ENCODE peak calls at places on chromosomes 16 and 17, in seven cellular contexts. N is activated naive CD4-positive, alpha-beta T cell treated with anti-CD3 and anti-CD28 coated beads for 36 hours; X is OCI-M1; W is ascending aorta; V is activated CD4-positive, CD25-positive, alpha-beta regulatory T cell; C is mucosa of gallbladder; F is activated gamma-delta T cell treated with Interleukin-2 at 50 U/mL for 16 hours. O is an unnamed sample.

GRCh38 chr17:75763613-75764416 is 1.2 kb downstream of the GALK1 start:
- DNase-seq in N (no peak), X (no peak), W (no peak), V (no peak), C (no peak), F (no peak), O (no peak)

GRCh38 chr17:70327723-70328122 is 158.4 kb downstream of the KCNJ2 start:
- DNase-seq in N (no peak), X (no peak), W (no peak), V (no peak), C (no peak), F (no peak), O (no peak)

GRCh38 chr17:30832438-30832790 is 648 bp downstream of the ATAD5 start:
- DNase-seq in N (no peak), X (peak), W (no peak), V (no peak), C (no peak), F (no peak), O (no peak)

GRCh38 chr17:6919158-6919557 is 76.7 kb upstream of the ALOX12 start:
- DNase-seq in N (no peak), X (no peak), W (no peak), V (no peak), C (no peak), F (no peak), O (no peak)

GRCh38 chr16:11180489-11180888 is 75.5 kb downstream of the SOCS1 start:
- DNase-seq in N (no peak), X (no peak), W (no peak), V (no peak), C (no peak), F (no peak), O (no peak)

GRCh38 chr17:66667491-66668030 is 167.4 kb upstream of the CACNG5 start:
- DNase-seq in N (peak), X (no peak), W (no peak), V (peak), C (no peak), F (peak), O (no peak)

GRCh38 chr17:29237476-29238132 is 9.1 kb upstream of the CRYBA1 start:
- DNase-seq in N (no peak), X (peak), W (no peak), V (no peak), C (no peak), F (no peak), O (peak)

GRCh38 chr16:578870-579405 is 9.2 kb downstream of the PIGQ start:
- DNase-seq in N (peak), X (peak), W (no peak), V (peak), C (peak), F (peak), O (peak)

GRCh38 chr16:2252806-2253148 is 1.4 kb upstream of the ECI1 start:
- DNase-seq in N (no peak), X (no peak), W (no peak), V (no peak), C (no peak), F (no peak), O (no peak)

GRCh38 chr17:47866941-47867340 is 16.0 kb upstream of the SP6 start:
- DNase-seq in N (no peak), X (peak), W (no peak), V (no peak), C (no peak), F (no peak), O (peak)

O was measured in cardiac fibroblast.